ENCODE peak calls at places on chromosomes 3 and 15, in six cellular contexts. T, X, I, Q, F and E are unnamed samples.

GRCh38 chr15:58498821-58499580 is 67.2 kb downstream of the LIPC start:
- DNase-seq in F (peak; percentile 95), Q (no peak), X (no peak), T (peak; percentile 69), I (peak; percentile 25), E (no peak)

GRCh38 chr3:112561085-112561692 is 573 bp downstream of the ATG3 start:
- DNase-seq in I (peak; percentile 84), Q (peak; percentile 75), F (peak; percentile 75), X (peak; percentile 74), T (peak; percentile 84), E (peak; percentile 73)

GRCh38 chr3:126343675-126344074 is 13.5 kb downstream of the KLF15 start:
- DNase-seq in X (peak; percentile 2), Q (no peak), I (no peak), T (peak; percentile 14), F (peak; percentile 25), E (peak; percentile 44)

GRCh38 chr15:91548588-91548987 is 304.9 kb upstream of the SLCO3A1 start:
- DNase-seq in I (no peak), X (peak; percentile 63), T (no peak), Q (no peak), F (no peak), E (peak; percentile 72)

GRCh38 chr3:56788506-56788905 is 13.2 kb downstream of the ARHGEF3 start:
- DNase-seq in F (no peak), I (no peak), Q (no peak), X (no peak), T (no peak), E (no peak)

GRCh38 chr3:9767418-9767817 is 2.3 kb downstream of the CAMK1 start:
- DNase-seq in T (no peak), I (no peak), F (no peak), Q (no peak), X (peak; percentile 24), E (no peak)

GRCh38 chr3:157794771-157795170 is 291.6 kb upstream of the VEPH1 start:
- DNase-seq in X (no peak), Q (no peak), I (no peak), F (no peak), T (no peak), E (no peak)

GRCh38 chr3:71926242-71926560 is 141.3 kb upstream of the PROK2 start:
- DNase-seq in F (no peak), T (no peak), I (peak; percentile 26), Q (peak; percentile 59), X (no peak), E (no peak)

GRCh38 chr3:154071154-154071553 is 50.0 kb upstream of the ARHGEF26 start:
- DNase-seq in Q (no peak), I (no peak), F (no peak), T (no peak), X (no peak), E (no peak)

GRCh38 chr3:188179006-188179966 is 25.3 kb downstream of the LPP start:
- DNase-seq in I (no peak), T (peak; percentile 71), X (peak; percentile 59), Q (peak; percentile 66), F (no peak), E (no peak)

GRCh38 chr3:53227993-53228885 is 27.6 kb downstream of the TKT start:
- DNase-seq in I (no peak), Q (no peak), X (no peak), F (no peak), T (no peak), E (no peak)

GRCh38 chr3:120350431-120350941 is 1.3 kb upstream of the LRRC58 start:
- DNase-seq in X (peak; percentile 13), Q (peak; percentile 29), F (no peak), I (peak; percentile 40), T (peak; percentile 26), E (peak; percentile 33)

GRCh38 chr3:132134611-132135010 is 99.8 kb upstream of the CPNE4 start:
- DNase-seq in T (no peak), Q (no peak), X (no peak), F (peak; percentile 47), I (peak; percentile 73), E (no peak)

GRCh38 chr3:174331095-174331802 is 527.9 kb upstream of the NAALADL2 start:
- DNase-seq in T (no peak), F (no peak), X (no peak), Q (no peak), I (no peak), E (no peak)

GRCh38 chr3:119930286-119930685 is 148.4 kb downstream of the NR1I2 start:
- DNase-seq in T (no peak), X (no peak), F (no peak), Q (no peak), I (no peak), E (no peak)

GRCh38 chr3:86993704-86994103 is 2.8 kb upstream of the VGLL3 start:
- DNase-seq in T (no peak), X (no peak), I (peak; percentile 83), Q (no peak), F (peak; percentile 45), E (no peak)

GRCh38 chr3:135454890-135455289 is 510.6 kb upstream of the PPP2R3A start:
- DNase-seq in Q (no peak), I (no peak), F (no peak), T (no peak), X (no peak), E (no peak)

GRCh38 chr15:31866248-31866647 is 164.1 kb upstream of the CHRNA7 start:
- DNase-seq in F (no peak), X (no peak), T (no peak), I (no peak), Q (no peak), E (no peak)

GRCh38 chr3:12891985-12892839 is 50.8 kb upstream of the RPL32 start:
- DNase-seq in T (peak; percentile 63), Q (peak; percentile 70), F (no peak), I (peak; percentile 55), X (no peak), E (peak; percentile 13)

GRCh38 chr15:69304176-69304533 is 5.4 kb downstream of the PAQR5 start:
- DNase-seq in F (no peak), T (no peak), Q (no peak), X (no peak), I (peak; percentile 94), E (no peak)

GRCh38 chr15:78315686-78316085 is 16.3 kb upstream of the SKIC8 start:
- DNase-seq in Q (peak; percentile 31), T (no peak), F (no peak), X (no peak), I (peak; percentile 59), E (no peak)

GRCh38 chr3:32883817-32884216 is 66.0 kb downstream of the TRIM71 start:
- DNase-seq in X (no peak), T (no peak), F (no peak), Q (no peak), I (no peak), E (no peak)

GRCh38 chr3:99789322-99789721 is 28.3 kb upstream of the CMSS1 start:
- DNase-seq in I (peak; percentile 47), F (no peak), X (peak; percentile 30), Q (peak; percentile 23), T (peak; percentile 59), E (no peak)

DNA sequence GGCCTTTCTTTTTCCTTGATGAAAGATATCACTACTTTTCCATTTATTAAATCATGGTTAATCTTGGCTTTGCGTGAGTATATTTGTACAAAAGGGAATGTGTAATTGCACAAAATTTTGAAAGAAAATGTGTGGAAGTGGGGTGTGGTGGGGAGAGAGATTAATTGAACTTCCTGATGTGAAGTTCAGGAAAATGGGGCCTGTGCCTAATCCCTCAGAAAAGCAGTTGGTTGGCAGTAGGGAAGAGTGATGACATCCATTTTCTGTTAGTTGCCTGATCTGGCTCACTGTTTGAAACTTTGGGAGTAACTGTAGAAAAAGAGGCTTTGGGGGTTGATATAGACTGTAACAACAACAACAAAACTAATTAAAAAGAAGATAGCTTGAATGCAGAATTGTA is 10.8 kb upstream of the IL20RB start:
- DNase-seq in X (no peak), F (no peak), I (no peak), Q (no peak), T (no peak), E (no peak)
- H3K27ac ChIP-seq in X (no peak overlapping the region), F (no peak overlapping the region), I (no peak overlapping the region), Q (no peak overlapping the region), T (no peak overlapping the region), E (no peak overlapping the region)

GRCh38 chr3:64685331-64685799 is 2.4 kb downstream of the ADAMTS9 start:
- DNase-seq in Q (no peak), I (no peak), X (peak; percentile 75), F (peak; percentile 44), T (peak; percentile 41), E (peak; percentile 69)
- H3K27ac ChIP-seq in Q (no peak overlapping the region), I (peak overlapping the region; percentile 10), X (peak overlapping the region; percentile 99), F (peak overlapping the region; percentile 55), T (peak overlapping the region; percentile 89), E (peak overlapping the region; percentile 95)

GRCh38 chr15:74211656-74212055 is 9.1 kb upstream of the STRA6 start:
- DNase-seq in F (no peak), Q (no peak), I (no peak), X (no peak), T (no peak), E (no peak)

GRCh38 chr15:74210729-74211128 is 8.1 kb upstream of the STRA6 start:
- DNase-seq in X (no peak), F (no peak), T (no peak), Q (no peak), I (no peak), E (no peak)

GRCh38 chr15:74209560-74209958 is 7.0 kb upstream of the STRA6 start:
- DNase-seq in I (no peak), T (no peak), X (no peak), Q (no peak), F (no peak), E (no peak)

GRCh38 chr15:74208901-74209559 is 6.4 kb upstream of the STRA6 start:
- DNase-seq in I (no peak), Q (no peak), T (no peak), F (no peak), X (no peak), E (no peak)

DNA sequence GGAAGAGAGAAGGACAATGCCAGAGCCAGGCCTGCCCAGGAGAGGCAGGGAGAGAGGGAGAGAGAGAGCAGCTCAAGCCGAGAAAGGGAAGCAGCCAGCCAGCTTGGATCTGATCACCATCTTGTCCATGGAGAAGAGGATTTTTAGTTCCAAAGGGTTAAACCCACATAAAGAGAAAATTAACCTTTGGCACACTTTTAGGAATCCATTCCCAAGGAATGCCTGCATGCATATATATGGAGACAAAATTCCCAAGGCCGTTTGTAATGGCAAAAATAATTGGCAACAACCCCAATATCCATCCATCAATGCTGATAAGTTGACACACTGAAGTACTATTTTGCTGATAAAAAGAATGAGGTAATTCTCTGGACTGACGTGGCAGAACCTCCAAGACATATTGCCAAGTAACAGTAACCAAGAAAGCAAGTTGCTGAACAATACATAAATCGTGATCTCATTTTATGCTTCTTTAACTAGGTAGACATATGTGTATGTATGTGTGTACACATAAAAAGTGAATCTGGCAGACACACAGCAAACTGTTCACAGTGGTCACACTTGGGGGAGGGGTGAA is 7.5 kb upstream of the STRA6 start:
- DNase-seq in Q (no peak), I (no peak), F (no peak), T (no peak), X (no peak), E (no peak)
- H3K27ac ChIP-seq in Q (no peak overlapping the region), I (no peak overlapping the region), F (no peak overlapping the region), T (no peak overlapping the region), X (no peak overlapping the region), E (no peak overlapping the region)

DNA sequence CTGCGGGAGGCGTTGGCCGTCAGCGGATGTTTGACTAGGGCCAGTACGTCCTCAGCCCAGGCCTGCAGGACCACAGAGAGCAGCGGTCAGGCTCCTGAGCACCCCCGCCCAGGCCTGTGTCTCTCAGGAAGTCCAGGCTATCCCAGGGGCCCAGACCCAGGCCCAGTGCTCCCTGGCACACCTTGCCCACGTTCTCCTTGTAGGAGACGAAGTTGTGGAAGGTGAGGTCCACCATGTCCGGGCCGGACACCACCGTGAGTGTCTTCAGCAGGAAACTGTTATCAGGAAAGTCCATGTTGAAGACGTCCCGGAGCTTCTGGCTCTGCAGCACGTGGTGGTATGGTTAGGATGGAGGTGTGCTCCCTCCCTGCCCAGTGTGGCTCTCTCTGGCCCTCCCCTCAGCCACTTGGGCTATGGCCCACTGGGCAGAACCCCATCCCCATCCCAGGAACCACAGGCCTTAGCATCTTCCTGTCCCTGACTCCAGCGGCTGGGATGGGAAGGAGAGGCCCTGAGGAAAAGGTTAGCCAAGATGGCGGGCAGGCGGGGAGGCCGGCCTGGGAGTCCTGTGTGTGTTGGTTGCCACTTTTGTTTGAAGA is 5.3 kb downstream of the PLCB2 start:
- DNase-seq in Q (no peak), T (no peak), F (no peak), I (no peak), X (no peak), E (no peak)
- H3K27ac ChIP-seq in Q (no peak overlapping the region), T (no peak overlapping the region), F (no peak overlapping the region), I (no peak overlapping the region), X (no peak overlapping the region), E (no peak overlapping the region)